ENCODE peak calls at places on chromosomes 12 and 14, in ten cellular contexts. S is GM12891, Y is ovary, O is body of pancreas, E is tibial nerve, P is transverse colon, B is H54, G is HCT116, D is heart left ventricle, H is HepG2. N is an unnamed sample.

GRCh38 chr12:122137681-122138080 is 36.3 kb downstream of the IL31 start:
- DNase-seq in H (no peak), D (no peak), B (no peak), G (no peak), E (no peak), P (no peak), O (no peak), S (no peak), Y (no peak), N (no peak)

GRCh38 chr12:108352591-108352990 is 13.5 kb upstream of the CMKLR1 start:
- DNase-seq in E (no peak), P (no peak), O (no peak), Y (no peak), H (no peak), G (no peak), B (no peak), D (no peak), S (no peak), N (no peak)

GRCh38 chr12:128707488-128707887 is 116.3 kb downstream of the SLC15A4 start:
- DNase-seq in G (no peak), E (no peak), D (no peak), Y (no peak), O (no peak), B (no peak), H (no peak), S (no peak), P (no peak), N (no peak)

GRCh38 chr14:89965839-89966238 is 10.1 kb downstream of the TDP1 start:
- DNase-seq in E (no peak), B (no peak), H (no peak), O (no peak), P (no peak), G (no peak), D (no peak), Y (no peak), S (no peak), N (no peak)

GRCh38 chr12:60760965-60761364 is 1165.1 kb downstream of the SLC16A7 start:
- DNase-seq in E (no peak), B (no peak), P (no peak), D (no peak), H (no peak), Y (no peak), O (no peak), G (no peak), S (no peak), N (no peak)

GRCh38 chr14:78567343-78567742 is 397.2 kb downstream of the NRXN3 start:
- DNase-seq in Y (no peak), S (no peak), P (no peak), D (no peak), O (no peak), E (no peak), H (no peak), B (no peak), G (no peak), N (no peak)

GRCh38 chr14:73662439-73663056 is 17.8 kb downstream of the DNAL1 start:
- DNase-seq in B (peak), O (no peak), G (peak), S (no peak), D (no peak), P (no peak), H (peak), E (no peak), Y (no peak), N (no peak)

GRCh38 chr12:121455766-121456420 is 56.0 kb downstream of the RNF34 start:
- DNase-seq in O (no peak), D (no peak), H (no peak), Y (no peak), S (no peak), E (no peak), B (no peak), G (no peak), P (no peak), N (no peak)

GRCh38 chr12:10497602-10498001 is 8.1 kb upstream of the EIF2S3B start:
- DNase-seq in B (no peak), P (no peak), O (no peak), G (no peak), D (no peak), S (no peak), E (no peak), Y (no peak), H (no peak), N (no peak)

GRCh38 chr12:19837543-19837942 is 398.3 kb downstream of the AEBP2 start:
- DNase-seq in G (no peak), B (no peak), E (no peak), P (no peak), O (no peak), D (no peak), H (no peak), S (no peak), Y (no peak), N (no peak)

GRCh38 chr14:26088260-26088659 is 509.6 kb downstream of the NOVA1 start:
- DNase-seq in S (no peak), O (no peak), H (no peak), Y (no peak), G (no peak), B (no peak), P (no peak), E (no peak), D (no peak), N (no peak)

GRCh38 chr12:63795032-63795687 is 15.5 kb downstream of the RXYLT1 start:
- DNase-seq in H (no peak), Y (no peak), B (no peak), P (no peak), E (no peak), D (no peak), S (no peak), G (no peak), O (no peak), N (no peak)

GRCh38 chr14:91326514-91326832 is 82.0 kb upstream of the GPR68 start:
- DNase-seq in Y (no peak), H (no peak), E (no peak), B (no peak), G (no peak), D (no peak), P (no peak), S (no peak), O (no peak), N (no peak)

GRCh38 chr14:100246809-100247428 is 8.0 kb downstream of the YY1 start:
- DNase-seq in D (no peak), B (peak), E (no peak), H (peak), Y (no peak), O (no peak), P (no peak), G (peak), S (no peak), N (no peak)

GRCh38 chr14:25394791-25395391 is 344.9 kb upstream of the STXBP6 start:
- DNase-seq in G (no peak), S (no peak), P (no peak), B (no peak), D (no peak), Y (no peak), E (no peak), H (no peak), O (no peak), N (no peak)

GRCh38 chr12:3869448-3869847 is 3.8 kb downstream of the PARP11 start:
- DNase-seq in B (no peak), S (no peak), H (no peak), D (no peak), Y (no peak), P (no peak), G (no peak), E (no peak), O (no peak), N (no peak)

GRCh38 chr14:99733221-99733550 is 49.1 kb downstream of the CYP46A1 start:
- DNase-seq in Y (no peak), O (no peak), B (no peak), E (no peak), G (no peak), S (no peak), D (no peak), P (no peak), H (no peak), N (no peak)

GRCh38 chr12:120126635-120127005 is 10.1 kb upstream of the RAB35 start:
- DNase-seq in H (no peak), D (no peak), E (peak), G (no peak), Y (no peak), O (no peak), B (no peak), P (peak), S (no peak), N (no peak)

GRCh38 chr12:23911574-23911973 is 37.9 kb downstream of the SOX5 start:
- DNase-seq in B (no peak), S (no peak), P (no peak), D (no peak), Y (no peak), E (no peak), G (no peak), O (no peak), H (no peak), N (no peak)

GRCh38 chr14:93811611-93812010 is 23.3 kb upstream of the PRIMA1 start:
- DNase-seq in P (no peak), E (no peak), B (no peak), Y (no peak), H (no peak), S (no peak), D (no peak), G (no peak), O (no peak), N (no peak)

GRCh38 chr12:76444408-76444984 is 96.3 kb upstream of the BBS10 start:
- DNase-seq in H (no peak), S (no peak), D (no peak), B (no peak), E (no peak), O (no peak), Y (no peak), P (no peak), G (no peak), N (no peak)

GRCh38 chr12:92951006-92951405 is 21.9 kb upstream of the EEA1 start:
- DNase-seq in O (no peak), E (no peak), H (no peak), Y (no peak), P (no peak), D (no peak), G (no peak), S (no peak), B (no peak), N (no peak)

GRCh38 chr14:36931796-36932195 is 240.6 kb downstream of the SLC25A21 start:
- DNase-seq in P (no peak), O (no peak), Y (no peak), H (no peak), S (no peak), D (no peak), E (no peak), G (no peak), B (no peak), N (no peak)

GRCh38 chr12:102059343-102059742 is 2.4 kb downstream of the WASHC3 start:
- DNase-seq in E (no peak), P (no peak), Y (no peak), D (no peak), H (peak), O (no peak), B (no peak), G (no peak), S (no peak), N (no peak)

DNA sequence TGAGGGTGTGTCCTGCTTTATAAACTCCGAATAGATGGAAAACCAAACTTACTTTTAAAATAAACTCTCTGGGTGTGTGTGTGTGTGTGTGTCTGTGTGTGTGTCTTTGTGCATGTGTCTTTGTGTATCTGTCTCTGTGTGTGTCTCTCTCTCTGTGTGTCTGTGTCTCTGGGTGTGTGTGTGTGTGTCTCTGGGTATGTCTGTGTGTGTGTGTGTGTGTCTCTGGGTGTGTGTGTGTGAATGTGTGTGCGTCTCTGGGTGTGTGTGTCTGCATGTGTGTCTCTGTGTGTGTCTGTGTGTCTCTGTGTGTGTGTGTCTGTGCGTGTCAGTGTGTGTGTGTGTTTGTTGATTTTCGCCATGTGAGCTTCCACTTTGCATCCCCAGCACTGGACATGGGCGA is 9.2 kb downstream of the RAN start:
- DNase-seq in H (no peak), E (no peak), B (no peak), Y (no peak), D (no peak), P (no peak), O (no peak), S (no peak), G (no peak), N (no peak)
- TF ChIP-seq POLR2A in H (no peak), E (no peak), B (no peak), Y (no peak), D (no peak), P (no peak), O (no peak), S (no peak), G (no peak), N (no peak)

DNA sequence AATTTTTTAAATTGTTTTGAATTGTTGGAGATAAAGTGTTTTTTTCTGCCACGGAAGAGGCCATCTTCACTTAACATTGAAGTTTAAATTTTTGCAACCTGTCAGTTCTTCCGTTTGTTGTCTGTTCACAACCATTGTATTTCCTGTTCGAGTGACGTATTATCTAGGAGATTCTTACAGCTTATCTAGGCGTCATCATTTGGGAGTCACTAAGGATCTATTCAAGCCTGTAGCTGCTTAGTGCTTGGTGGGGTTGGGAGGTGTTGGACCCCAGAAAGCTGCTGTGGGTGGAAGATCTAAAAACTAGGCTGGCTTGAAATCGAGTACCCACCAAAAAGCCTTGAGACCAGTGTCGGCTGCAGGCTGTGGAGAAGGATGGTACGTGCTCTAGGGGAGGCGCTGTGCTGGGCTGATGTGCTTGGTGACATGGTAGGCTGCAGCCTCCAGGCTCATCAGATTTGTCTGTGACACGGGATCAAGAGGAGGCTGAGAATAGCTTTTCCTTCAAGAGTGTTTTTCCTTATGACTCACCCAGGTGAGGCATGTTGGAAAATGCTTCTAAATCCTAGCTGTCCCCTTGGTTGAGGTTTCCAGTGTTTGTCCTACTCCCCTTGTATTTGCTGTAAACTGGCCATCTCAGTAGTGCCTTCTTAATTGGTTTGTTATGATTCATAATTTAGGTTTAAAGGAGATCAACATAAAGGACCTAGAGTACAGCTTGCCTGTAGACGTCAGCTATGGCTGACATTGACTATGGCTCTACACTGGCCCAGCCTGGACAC is 57.8 kb downstream of the ATG14 start:
- DNase-seq in O (no peak), E (no peak), Y (no peak), P (peak), S (no peak), B (no peak), D (no peak), H (no peak), G (peak), N (no peak)
- TF ChIP-seq POLR2A in O (no peak), E (no peak), Y (no peak), P (no peak), S (no peak), B (no peak), D (no peak), H (no peak), G (no peak), N (no peak)

GRCh38 chr12:27733052-27733656 is 22.5 kb downstream of the MRPS35 start:
- DNase-seq in D (no peak), H (peak), B (no peak), S (no peak), O (peak), G (no peak), Y (no peak), E (peak), P (peak), N (no peak)
- TF ChIP-seq POLR2A in D (no peak), H (no peak), B (no peak), S (no peak), O (no peak), G (no peak), Y (no peak), E (no peak), P (no peak), N (no peak)

DNA sequence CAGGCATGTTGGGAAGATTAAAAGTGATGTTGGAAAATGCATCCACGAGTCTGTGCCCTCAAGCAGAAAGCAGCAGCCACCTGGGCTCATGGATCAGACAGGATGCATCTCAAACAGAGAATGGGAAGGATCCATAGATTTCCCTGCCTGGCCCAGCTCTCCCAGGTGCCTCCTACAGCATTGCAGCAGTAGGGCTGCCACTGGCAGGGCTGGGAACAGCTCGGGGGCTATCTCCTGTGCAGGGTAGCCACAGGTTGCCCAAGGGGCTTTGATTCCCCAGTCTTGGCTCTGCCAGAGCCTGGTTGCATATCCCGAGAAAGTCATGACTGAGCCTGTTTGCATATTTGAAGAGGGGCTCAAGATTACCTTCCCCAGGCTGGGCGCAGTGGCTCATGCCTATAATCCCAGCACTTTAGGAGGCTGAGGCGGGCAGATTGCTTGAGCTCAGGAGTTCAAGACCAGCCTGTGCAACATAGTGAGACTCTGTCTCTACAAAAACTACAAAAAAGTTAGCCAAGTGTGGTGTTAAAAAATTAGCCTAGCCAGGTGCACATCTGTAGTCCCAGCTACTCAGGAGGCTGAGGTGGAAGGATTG is 19.5 kb downstream of the C14orf132 start:
- DNase-seq in Y (no peak), B (no peak), E (no peak), P (no peak), O (no peak), D (no peak), G (no peak), S (no peak), H (no peak), N (peak)
- TF ChIP-seq POLR2A in Y (no peak), B (no peak), E (no peak), P (no peak), O (no peak), D (no peak), G (no peak), S (no peak), H (no peak), N (no peak)

DNA sequence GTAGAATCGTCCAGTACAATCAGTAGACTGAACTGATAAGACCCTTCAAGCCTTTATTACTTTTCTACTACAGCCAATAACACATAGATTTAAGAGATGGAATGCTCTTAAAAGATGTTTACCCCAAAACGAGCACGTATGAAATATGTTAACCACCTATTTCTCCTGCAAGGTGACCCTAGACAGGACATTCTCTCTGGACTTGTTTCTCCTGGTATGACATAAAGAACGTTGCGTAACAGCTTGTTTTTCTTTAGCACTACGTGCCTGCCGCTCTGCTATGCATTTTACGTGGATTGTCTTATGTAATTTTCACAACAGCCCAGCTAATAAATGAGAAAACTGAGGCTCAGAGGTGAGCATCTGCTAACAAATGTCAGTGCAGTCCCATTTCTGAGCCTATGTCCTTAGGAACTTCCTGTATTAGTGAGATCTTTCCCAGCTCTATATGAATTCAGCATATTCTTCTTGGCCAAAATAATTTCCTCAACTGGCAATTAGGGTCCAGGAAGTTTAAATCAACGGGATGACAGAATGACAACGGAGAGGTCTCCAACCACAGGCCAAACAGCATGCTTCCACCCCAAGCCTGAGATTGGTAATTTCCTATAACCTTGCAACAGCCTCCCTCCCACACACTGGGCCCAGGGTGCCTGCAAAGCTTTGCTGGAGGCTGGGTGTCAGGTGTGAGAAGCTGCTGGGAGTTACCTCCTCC is 3.7 kb downstream of the NFKBIA start:
- DNase-seq in G (no peak), B (no peak), Y (no peak), D (no peak), S (no peak), P (peak), E (no peak), O (no peak), H (peak), N (no peak)
- TF ChIP-seq POLR2A in G (no peak), B (no peak), Y (no peak), D (no peak), S (peak), P (peak), E (no peak), O (peak), H (no peak), N (no peak)

DNA sequence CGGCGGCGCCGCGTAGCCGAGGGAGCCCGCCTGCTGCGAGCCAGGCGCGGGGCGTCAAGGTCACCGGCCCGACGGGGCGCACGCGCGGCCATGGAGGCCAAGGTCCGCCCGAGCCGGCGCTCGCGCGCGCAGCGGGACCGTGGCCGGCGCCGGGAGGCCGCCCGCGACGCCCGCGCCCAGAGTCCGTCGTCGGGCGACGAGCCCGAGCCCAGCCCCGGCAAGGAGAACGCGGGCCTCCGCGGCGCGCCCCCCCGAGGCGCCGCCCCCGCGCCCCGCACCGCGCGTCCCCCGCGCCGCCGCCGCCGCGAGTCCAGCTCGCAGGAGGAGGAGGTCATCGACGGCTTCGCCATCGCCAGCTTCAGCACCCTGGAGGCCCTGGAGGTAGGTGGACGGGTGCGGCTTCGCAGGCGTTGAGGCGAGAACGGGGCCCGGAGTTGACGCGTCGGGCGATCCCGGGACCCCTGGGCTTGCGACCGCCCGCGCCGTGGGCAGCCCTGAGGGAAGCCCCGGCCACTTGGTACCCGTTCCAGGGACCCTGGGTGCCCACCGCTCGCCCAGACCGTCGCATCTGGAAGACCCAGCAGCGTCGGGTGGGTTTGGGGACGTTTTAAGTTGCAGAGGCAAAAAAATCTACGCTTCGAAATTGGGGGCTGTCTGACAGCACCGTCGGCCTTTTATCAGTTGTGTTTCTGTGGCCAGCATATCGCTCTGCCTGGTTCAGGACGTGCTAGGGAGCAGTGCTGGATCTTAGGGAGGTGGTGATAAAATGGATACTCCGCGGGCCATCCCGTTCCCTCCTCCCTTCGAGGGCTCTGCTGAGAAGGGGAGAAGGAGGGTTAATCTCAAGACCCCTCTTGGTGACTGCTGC is 764 bp downstream of the FBRSL1 start:
- DNase-seq in P (no peak), H (no peak), O (peak), D (peak), Y (peak), S (peak), G (no peak), E (no peak), B (peak), N (no peak)
- TF ChIP-seq POLR2A in P (no peak), H (no peak), O (no peak), D (no peak), Y (no peak), S (no peak), G (no peak), E (no peak), B (no peak), N (no peak)

GRCh38 chr14:105641075-105641937 is 114.9 kb downstream of the TMEM121 start:
- DNase-seq in Y (no peak), B (no peak), G (no peak), E (no peak), S (no peak), D (no peak), O (no peak), P (no peak), H (no peak), N (no peak)
- TF ChIP-seq POLR2A in Y (no peak), B (no peak), G (no peak), E (no peak), S (no peak), D (no peak), O (no peak), P (no peak), H (no peak), N (no peak)

GRCh38 chr12:6199531-6200265 is 502 bp upstream of the CD9 start:
- DNase-seq in G (no peak), D (peak), E (no peak), P (peak), B (no peak), Y (peak), S (no peak), H (no peak), O (peak), N (no peak)
- TF ChIP-seq POLR2A in G (no peak), D (no peak), E (peak), P (no peak), B (no peak), Y (no peak), S (no peak), H (no peak), O (peak), N (no peak)

N was measured in stomach.